ENCODE peak calls at places on chromosomes 7 and 10, in five cellular contexts. Z is RWPE1; G is IMR-90; F is Calu3; I is CD4-positive, alpha-beta T cell. Y is an unnamed sample.
A peak's percentile ranks its signal among the peaks of the same experiment; 100 is the strongest.

GRCh38 chr7:96061844-96062243 is 260.1 kb downstream of the SLC25A13 start:
- DNase-seq in Z (no peak), G (no peak), F (no peak), I (no peak), Y (no peak)

GRCh38 chr10:120077707-120078492 is 185.4 kb downstream of the SEC23IP start:
- DNase-seq in Z (no peak), G (no peak), F (no peak), I (no peak), Y (no peak)

GRCh38 chr7:82926477-82926876 is 236.2 kb downstream of the PCLO start:
- DNase-seq in Z (no peak), G (no peak), F (no peak), I (no peak), Y (no peak)

GRCh38 chr7:130882396-130882795 is 148.4 kb upstream of the KLF14 start:
- DNase-seq in Z (no peak), G (no peak), F (no peak), I (no peak), Y (no peak)

GRCh38 chr10:78185693-78186055 is 152.0 kb downstream of the RPS24 start:
- DNase-seq in Z (no peak), G (no peak), F (no peak), I (no peak), Y (no peak)

GRCh38 chr7:25192043-25192442 is 36.2 kb downstream of the NPVF start:
- DNase-seq in Z (no peak), G (no peak), F (no peak), I (no peak), Y (no peak)

GRCh38 chr10:11237571-11237970 is 219.9 kb downstream of the CELF2 start:
- DNase-seq in Z (no peak), G (no peak), F (no peak), I (no peak), Y (no peak)

GRCh38 chr7:17663056-17663675 is 277.1 kb downstream of the SNX13 start:
- DNase-seq in Z (no peak), G (peak; percentile 89), F (peak; percentile 27), I (no peak), Y (no peak)

GRCh38 chr7:101567231-101567630 is 61.9 kb downstream of the MYL10 start:
- DNase-seq in Z (no peak), G (no peak), F (no peak), I (no peak), Y (no peak)

GRCh38 chr7:144908324-144908723 is 72.5 kb upstream of the TPK1 start:
- DNase-seq in Z (no peak), G (no peak), F (no peak), I (no peak), Y (no peak)

GRCh38 chr10:51097546-51097945 is 23.3 kb downstream of the PRKG1 start:
- DNase-seq in Z (no peak), G (no peak), F (no peak), I (no peak), Y (no peak)

GRCh38 chr7:51045319-51046102 is 262.8 kb upstream of the GRB10 start:
- DNase-seq in Z (peak; percentile 92), G (peak; percentile 82), F (peak; percentile 82), I (no peak), Y (no peak)

GRCh38 chr10:30591249-30591670 is 38.3 kb downstream of the LYZL2 start:
- DNase-seq in Z (peak; percentile 56), G (peak; percentile 53), F (peak; percentile 51), I (peak; percentile 17), Y (no peak)

GRCh38 chr7:105256621-105257283 is 132.0 kb downstream of the SRPK2 start:
- DNase-seq in Z (no peak), G (no peak), F (no peak), I (no peak), Y (no peak)

GRCh38 chr10:119634219-119634544 is 17.0 kb upstream of the BAG3 start:
- DNase-seq in Z (no peak), G (no peak), F (no peak), I (no peak), Y (no peak)

GRCh38 chr7:23044581-23044980 is 30.7 kb upstream of the HYCC1 start:
- DNase-seq in Z (no peak), G (no peak), F (no peak), I (no peak), Y (no peak)

GRCh38 chr10:43594944-43595589 is 11.2 kb upstream of the ZNF485 start:
- DNase-seq in Z (no peak), G (peak; percentile 50), F (peak; percentile 37), I (no peak), Y (no peak)

GRCh38 chr7:84914598-84914997 is 272.3 kb downstream of the SEMA3D start:
- DNase-seq in Z (no peak), G (no peak), F (no peak), I (no peak), Y (no peak)

GRCh38 chr10:43842072-43842471 is 193.4 kb upstream of the ZNF32 start:
- DNase-seq in Z (no peak), G (no peak), F (no peak), I (no peak), Y (no peak)

GRCh38 chr10:22568928-22569327 is 145.4 kb downstream of the PIP4K2A start:
- DNase-seq in Z (no peak), G (no peak), F (no peak), I (no peak), Y (no peak)

GRCh38 chr10:58107506-58107905 is 160.2 kb downstream of the IPMK start:
- DNase-seq in Z (peak; percentile 30), G (peak; percentile 72), F (no peak), I (no peak), Y (no peak)

GRCh38 chr7:29921404-29922010 is 68.1 kb downstream of the SCRN1 start:
- DNase-seq in Z (peak; percentile 65), G (peak; percentile 57), F (peak; percentile 77), I (no peak), Y (peak; percentile 47)

GRCh38 chr10:90447836-90448235 is 410.0 kb downstream of the HTR7 start:
- DNase-seq in Z (no peak), G (no peak), F (no peak), I (no peak), Y (no peak)

GRCh38 chr7:117364204-117364755 is 41.4 kb upstream of the WNT2 start:
- DNase-seq in Z (no peak), G (no peak), F (no peak), I (no peak), Y (no peak)
- TF ChIP-seq CTCF in Z (no peak), G (no peak), F (no peak), I (no peak), Y (no peak)

DNA sequence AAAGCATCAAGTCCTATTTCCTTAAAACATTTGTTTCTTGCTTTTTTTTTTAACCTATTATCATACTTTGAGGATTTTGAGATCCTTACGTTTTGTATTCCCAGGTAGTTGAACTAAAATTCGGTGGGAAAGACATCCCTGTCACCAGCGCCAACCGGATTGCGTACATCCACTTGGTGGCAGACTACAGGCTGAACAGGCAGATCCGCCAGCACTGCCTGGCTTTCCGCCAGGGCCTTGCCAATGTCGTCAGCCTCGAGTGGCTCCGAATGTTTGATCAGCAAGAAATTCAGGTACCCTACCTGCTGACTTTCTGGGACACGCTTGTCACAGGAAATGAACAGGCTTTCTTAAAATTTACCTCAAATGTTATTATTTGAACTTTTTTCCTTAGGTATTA is 83.0 kb upstream of the DNAJB6 start:
- DNase-seq in Z (no peak), G (no peak), F (no peak), I (no peak), Y (no peak)
- TF ChIP-seq CTCF in Z (no peak), G (no peak), F (no peak), I (no peak), Y (no peak)

GRCh38 chr10:14954934-14955333 is 1.0 kb upstream of the DCLRE1C start:
- DNase-seq in Z (no peak), G (no peak), F (no peak), I (no peak), Y (no peak)

GRCh38 chr10:14953452-14954000 is 370 bp downstream of the DCLRE1C start:
- DNase-seq in Z (peak; percentile 34), G (peak; percentile 67), F (peak; percentile 60), I (no peak), Y (no peak)

GRCh38 chr10:14949291-14949690 is 4.6 kb downstream of the DCLRE1C start:
- DNase-seq in Z (no peak), G (no peak), F (no peak), I (no peak), Y (no peak)

GRCh38 chr10:14954001-14954770 is at the start of gene DCLRE1C:
- DNase-seq in Z (peak; percentile 92), G (peak; percentile 91), F (peak; percentile 94), I (peak; percentile 71), Y (peak; percentile 88)

GRCh38 chr10:14952851-14953451 is 945 bp downstream of the DCLRE1C start:
- DNase-seq in Z (no peak), G (peak; percentile 16), F (no peak), I (no peak), Y (no peak)
- TF ChIP-seq CTCF in Z (no peak), G (no peak), F (no peak), I (no peak), Y (no peak)

GRCh38 chr10:101444499-101444898 is 90.5 kb downstream of the BTRC start:
- DNase-seq in Z (no peak), G (no peak), F (no peak), I (no peak), Y (no peak)

GRCh38 chr10:101446071-101446470 is 92.1 kb downstream of the BTRC start:
- DNase-seq in Z (no peak), G (no peak), F (no peak), I (no peak), Y (no peak)

GRCh38 chr10:101441539-101442455 is 87.8 kb downstream of the BTRC start:
- DNase-seq in Z (peak; percentile 79), G (peak; percentile 78), F (peak; percentile 20), I (no peak), Y (no peak)

GRCh38 chr10:101442456-101442800 is 88.5 kb downstream of the BTRC start:
- DNase-seq in Z (no peak), G (no peak), F (no peak), I (no peak), Y (no peak)

DNA sequence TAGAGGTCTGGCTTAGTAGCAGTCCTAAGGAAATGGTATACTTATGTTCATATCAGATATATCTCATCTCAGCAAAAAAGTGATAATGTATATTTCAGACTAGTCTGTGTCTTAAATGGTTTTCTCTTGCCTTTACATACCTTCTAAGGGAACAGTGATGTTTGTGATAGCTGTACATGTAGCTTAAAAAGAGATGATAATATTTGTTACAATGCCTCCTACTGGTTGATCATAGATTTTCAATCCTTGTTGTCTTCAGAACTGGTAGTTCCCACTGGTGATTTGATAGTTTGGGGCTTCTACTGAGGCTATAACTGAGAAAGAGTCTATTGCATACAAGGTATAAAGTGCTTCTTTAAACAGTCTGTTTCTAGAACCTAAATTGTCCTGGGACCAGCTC is 90.1 kb downstream of the BTRC start:
- DNase-seq in Z (no peak), G (peak; percentile 17), F (no peak), I (no peak), Y (no peak)
- TF ChIP-seq CTCF in Z (no peak), G (peak; percentile 27), F (no peak), I (peak; percentile 22), Y (no peak)

GRCh38 chr7:156969972-156970420 is 20.5 kb downstream of the NOM1 start:
- DNase-seq in Z (no peak), G (peak; percentile 9), F (no peak), I (no peak), Y (peak; percentile 20)
- TF ChIP-seq CTCF in Z (peak; percentile 55), G (peak; percentile 45), F (peak; percentile 33), I (peak; percentile 49), Y (peak; percentile 78)